ENCODE peak calls at places on chromosome 17, in four cellular contexts. One of them, this sample, is unnamed.

GRCh38 chr17:2885751-2886150 is 89.5 kb downstream of the RAP1GAP2 start:
- DNase-seq in H1: no peak
- DNase-seq in K562: no peak
- DNase-seq in WTC11: no peak
- DNase-seq in this sample: peak; percentile 67

GRCh38 chr17:72534265-72534664 is 413.4 kb downstream of the SOX9 start:
- DNase-seq in H1: no peak
- DNase-seq in K562: no peak
- DNase-seq in WTC11: no peak
- DNase-seq in this sample: no peak

GRCh38 chr17:266701-267656 is 85.5 kb upstream of the DOC2B start:
- DNase-seq in H1: peak; percentile 40
- DNase-seq in K562: no peak
- DNase-seq in WTC11: no peak
- DNase-seq in this sample: peak; percentile 57

GRCh38 chr17:69067274-69068047 is 6.7 kb upstream of the ABCA9 start:
- DNase-seq in H1: no peak
- DNase-seq in K562: peak; percentile 11
- DNase-seq in WTC11: no peak
- DNase-seq in this sample: no peak

GRCh38 chr17:66527335-66527734 is 224.9 kb downstream of the PRKCA start:
- DNase-seq in H1: no peak
- DNase-seq in K562: no peak
- DNase-seq in WTC11: no peak
- DNase-seq in this sample: no peak

GRCh38 chr17:21249911-21250703 is 3.1 kb downstream of the NATD1 start:
- DNase-seq in H1: no peak
- DNase-seq in K562: no peak
- DNase-seq in WTC11: no peak
- DNase-seq in this sample: no peak

GRCh38 chr17:35536664-35537160 is 766 bp downstream of the SLFN12L start:
- DNase-seq in H1: no peak
- DNase-seq in K562: no peak
- DNase-seq in WTC11: no peak
- DNase-seq in this sample: no peak

GRCh38 chr17:59890720-59891119 is 2.0 kb downstream of the TUBD1 start:
- DNase-seq in H1: no peak
- DNase-seq in K562: peak; percentile 20
- DNase-seq in WTC11: no peak
- DNase-seq in this sample: no peak

GRCh38 chr17:77312786-77313599 is 172.2 kb downstream of the SEC14L1 start:
- DNase-seq in H1: no peak
- DNase-seq in K562: no peak
- DNase-seq in WTC11: no peak
- DNase-seq in this sample: peak; percentile 29

GRCh38 chr17:39921323-39921722 is 2.9 kb upstream of the GSDMB start:
- DNase-seq in H1: no peak
- DNase-seq in K562: no peak
- DNase-seq in WTC11: no peak
- DNase-seq in this sample: no peak

GRCh38 chr17:28616281-28616680 is 2.3 kb upstream of the RSKR start:
- DNase-seq in H1: no peak
- DNase-seq in K562: no peak
- DNase-seq in WTC11: no peak
- DNase-seq in this sample: no peak

GRCh38 chr17:37309051-37309450 is 66.7 kb upstream of the C17orf78 start:
- DNase-seq in H1: no peak
- DNase-seq in K562: no peak
- DNase-seq in WTC11: no peak
- DNase-seq in this sample: no peak

GRCh38 chr17:3024346-3024745 is 39.1 kb downstream of the OR1D5 start:
- DNase-seq in H1: no peak
- DNase-seq in K562: no peak
- DNase-seq in WTC11: no peak
- DNase-seq in this sample: no peak

GRCh38 chr17:71501716-71502115 is 619.1 kb upstream of the SOX9 start:
- DNase-seq in H1: no peak
- DNase-seq in K562: no peak
- DNase-seq in WTC11: no peak
- DNase-seq in this sample: no peak
- TF ChIP-seq TEAD4 in H1: no peak
- TF ChIP-seq TEAD4 in K562: no peak
- TF ChIP-seq TEAD4 in WTC11: no peak
- TF ChIP-seq TEAD4 in this sample: no peak

GRCh38 chr17:82291582-82292250 is 18.2 kb upstream of the CSNK1D start:
- DNase-seq in H1: no peak
- DNase-seq in K562: no peak
- DNase-seq in WTC11: no peak
- DNase-seq in this sample: no peak
- TF ChIP-seq TEAD4 in H1: no peak
- TF ChIP-seq TEAD4 in K562: no peak
- TF ChIP-seq TEAD4 in WTC11: no peak
- TF ChIP-seq TEAD4 in this sample: no peak

GRCh38 chr17:57806083-57806830 is 43.6 kb downstream of the MRPS23 start:
- DNase-seq in H1: no peak
- DNase-seq in K562: no peak
- DNase-seq in WTC11: no peak
- DNase-seq in this sample: no peak

GRCh38 chr17:57803026-57803425 is 46.8 kb downstream of the MRPS23 start:
- DNase-seq in H1: no peak
- DNase-seq in K562: no peak
- DNase-seq in WTC11: no peak
- DNase-seq in this sample: no peak

DNA sequence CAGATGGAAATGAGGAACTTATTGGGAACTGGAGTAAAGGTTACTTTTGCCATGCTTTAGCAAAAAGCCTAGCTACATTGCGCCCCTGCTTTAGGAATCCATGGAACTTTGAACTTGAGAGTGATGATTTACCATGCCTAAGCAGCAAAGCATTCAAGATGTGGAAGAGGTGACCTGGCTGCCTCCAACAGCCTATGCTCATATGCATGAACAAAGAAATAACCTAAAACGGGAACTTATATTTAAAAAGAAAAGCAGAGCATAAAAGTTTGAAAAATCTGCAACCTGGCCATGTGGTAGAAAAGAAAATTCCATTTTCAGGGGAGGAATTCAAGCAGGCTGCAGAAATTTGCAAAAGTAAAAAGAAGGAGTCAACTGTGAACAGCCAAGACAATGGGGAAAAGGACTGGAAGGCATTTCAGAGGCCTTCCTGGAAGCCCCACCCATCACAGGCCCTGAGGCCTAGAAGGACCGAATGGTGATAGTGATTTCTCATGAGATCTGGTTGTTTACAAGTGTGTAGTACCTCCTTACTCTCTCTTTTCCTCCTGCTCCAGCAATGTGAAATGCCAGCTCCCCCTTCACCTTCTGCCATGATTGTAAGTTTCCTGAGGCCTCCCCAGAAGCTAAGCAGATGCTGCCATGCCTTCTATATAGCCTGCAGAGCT is 48.7 kb downstream of the MRPS23 start:
- DNase-seq in H1: no peak
- DNase-seq in K562: no peak
- DNase-seq in WTC11: no peak
- DNase-seq in this sample: no peak
- TF ChIP-seq TEAD4 in H1: no peak
- TF ChIP-seq TEAD4 in K562: no peak
- TF ChIP-seq TEAD4 in WTC11: no peak
- TF ChIP-seq TEAD4 in this sample: no peak

DNA sequence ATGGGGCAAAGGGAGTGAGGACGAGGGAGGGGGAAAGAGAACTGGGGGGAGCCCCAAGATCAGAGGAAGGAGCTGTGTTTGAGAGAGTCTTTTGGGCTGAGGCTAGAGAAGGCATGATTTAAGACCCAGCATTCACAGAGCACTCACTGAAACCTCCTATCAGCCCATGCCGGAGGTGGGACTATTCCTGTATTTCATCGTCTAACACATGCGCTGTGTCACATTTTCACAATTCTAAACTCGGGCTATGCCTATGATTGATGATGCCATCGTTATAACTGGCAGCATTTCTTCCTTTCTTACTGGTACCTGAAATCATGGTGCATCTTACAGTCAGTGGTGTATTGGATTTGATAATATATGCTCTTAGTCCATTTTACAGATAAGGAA is 3.5 kb downstream of the FAM171A2 start:
- DNase-seq in H1: no peak
- DNase-seq in K562: no peak
- DNase-seq in WTC11: no peak
- DNase-seq in this sample: no peak
- TF ChIP-seq TEAD4 in H1: no peak
- TF ChIP-seq TEAD4 in K562: no peak
- TF ChIP-seq TEAD4 in WTC11: no peak
- TF ChIP-seq TEAD4 in this sample: no peak

GRCh38 chr17:81285179-81285878 is 9.8 kb downstream of the SLC38A10 start:
- DNase-seq in H1: no peak
- DNase-seq in K562: peak; percentile 80
- DNase-seq in WTC11: no peak
- DNase-seq in this sample: no peak
- TF ChIP-seq TEAD4 in H1: no peak
- TF ChIP-seq TEAD4 in K562: no peak
- TF ChIP-seq TEAD4 in WTC11: no peak
- TF ChIP-seq TEAD4 in this sample: no peak

GRCh38 chr17:74452841-74453661 is 13.4 kb upstream of the CD300A start:
- DNase-seq in H1: peak; percentile 58
- DNase-seq in K562: no peak
- DNase-seq in WTC11: peak; percentile 36
- DNase-seq in this sample: no peak

GRCh38 chr17:74457146-74457819 is 9.2 kb upstream of the CD300A start:
- DNase-seq in H1: peak; percentile 88
- DNase-seq in K562: peak; percentile 72
- DNase-seq in WTC11: peak; percentile 86
- DNase-seq in this sample: peak; percentile 89

GRCh38 chr17:74453665-74454196 is 12.7 kb upstream of the CD300A start:
- DNase-seq in H1: peak; percentile 89
- DNase-seq in K562: peak; percentile 97
- DNase-seq in WTC11: peak; percentile 94
- DNase-seq in this sample: peak; percentile 99

GRCh38 chr17:74454197-74455024 is 12.0 kb upstream of the CD300A start:
- DNase-seq in H1: peak; percentile 64
- DNase-seq in K562: no peak
- DNase-seq in WTC11: no peak
- DNase-seq in this sample: no peak

DNA sequence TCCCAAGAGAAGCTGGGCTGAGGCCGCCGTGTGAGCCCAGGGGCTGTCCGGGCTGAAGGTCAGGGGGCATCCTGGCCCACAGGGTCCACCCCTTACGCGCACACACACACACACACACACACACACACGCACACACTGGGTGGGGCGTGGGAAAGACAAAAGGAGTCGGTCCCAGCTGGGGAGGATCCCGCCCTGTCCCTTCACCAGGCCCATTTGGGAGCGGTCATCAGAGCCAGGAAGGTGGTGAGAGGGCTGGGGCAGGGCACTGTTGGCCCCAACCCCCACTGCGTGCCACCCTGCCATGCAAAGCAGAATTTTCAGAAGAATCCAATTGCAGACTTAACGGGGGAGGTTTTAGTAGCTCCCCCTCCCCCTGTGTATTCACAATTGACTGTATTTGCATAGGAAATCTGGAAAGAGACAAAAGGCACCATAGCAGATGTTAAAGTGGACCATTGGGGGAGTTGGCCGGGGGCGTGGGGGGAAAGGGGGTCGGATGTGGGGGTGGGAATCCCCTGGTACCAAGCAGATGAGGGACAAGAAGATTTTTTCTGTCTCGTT is 11.3 kb upstream of the CD300A start:
- DNase-seq in H1: no peak
- DNase-seq in K562: no peak
- DNase-seq in WTC11: no peak
- DNase-seq in this sample: no peak
- TF ChIP-seq TEAD4 in H1: no peak
- TF ChIP-seq TEAD4 in K562: no peak
- TF ChIP-seq TEAD4 in WTC11: no peak
- TF ChIP-seq TEAD4 in this sample: no peak

This sample was measured in SK-N-SH.